ENCODE peak calls at places on chromosomes 13 and 19, in seven cellular contexts. F is left colon, E is PC-9, X is tibial nerve, H is HTR-8/SVneo, A is AG08396, L is foreskin fibroblast. Z is an unnamed sample.

GRCh38 chr19:57338798-57339378 is 12.2 kb upstream of the ZNF304 start:
- DNase-seq in L (no peak), F (no peak), A (peak; percentile 57), H (no peak), X (no peak), E (no peak), Z (no peak)

GRCh38 chr13:49086711-49087110 is 111.0 kb downstream of the FNDC3A start:
- DNase-seq in F (no peak), H (no peak), L (peak; percentile 48), A (no peak), E (no peak), X (no peak), Z (no peak)

GRCh38 chr19:9000933-9001332 is 9.3 kb downstream of the MUC16 start:
- DNase-seq in A (no peak), E (no peak), L (no peak), F (no peak), X (no peak), H (no peak), Z (no peak)

GRCh38 chr19:12774588-12775555 is at the start of gene HOOK2:
- DNase-seq in X (peak; percentile 19), L (no peak), H (no peak), F (peak; percentile 98), E (peak; percentile 99), A (no peak), Z (peak; percentile 96)

GRCh38 chr13:57629391-57629804 is 2.1 kb upstream of the PCDH17 start:
- DNase-seq in A (no peak), F (no peak), L (no peak), E (no peak), H (no peak), X (no peak), Z (no peak)

GRCh38 chr13:113065406-113066141 is 40.0 kb upstream of the F7 start:
- DNase-seq in A (peak; percentile 52), L (no peak), E (peak; percentile 47), H (no peak), F (no peak), X (no peak), Z (no peak)

GRCh38 chr19:1089891-1090290 is 5.3 kb downstream of the POLR2E start:
- DNase-seq in L (no peak), X (no peak), F (no peak), H (no peak), A (no peak), E (no peak), Z (no peak)

GRCh38 chr19:10274589-10274988 is 3.7 kb downstream of the ICAM1 start:
- DNase-seq in F (no peak), E (no peak), X (no peak), H (no peak), A (no peak), L (no peak), Z (no peak)

GRCh38 chr13:23741879-23742510 is 147.2 kb downstream of the MIPEP start:
- DNase-seq in X (no peak), F (no peak), E (no peak), H (peak; percentile 11), L (no peak), A (peak; percentile 16), Z (no peak)

GRCh38 chr19:3710265-3710812 is 2.2 kb downstream of the TJP3 start:
- DNase-seq in X (peak; percentile 52), E (peak; percentile 91), A (no peak), H (no peak), F (peak; percentile 99), L (peak; percentile 30), Z (peak; percentile 93)

GRCh38 chr13:61107989-61108388 is 307.7 kb downstream of the PCDH20 start:
- DNase-seq in X (no peak), E (no peak), A (no peak), H (no peak), L (no peak), F (no peak), Z (no peak)

GRCh38 chr19:11377237-11377636 is 2.8 kb downstream of the SWSAP1 start:
- DNase-seq in E (peak; percentile 14), F (no peak), H (no peak), A (peak; percentile 63), X (peak; percentile 43), L (peak; percentile 78), Z (no peak)

GRCh38 chr19:17575871-17576757 is 20.7 kb downstream of the COLGALT1 start:
- DNase-seq in L (no peak), E (no peak), F (no peak), X (no peak), A (no peak), H (no peak), Z (no peak)

GRCh38 chr13:26499209-26499601 is 58.3 kb upstream of the WASF3 start:
- DNase-seq in F (no peak), A (no peak), H (no peak), E (peak; percentile 33), L (no peak), X (no peak), Z (no peak)

GRCh38 chr19:16113727-16114126 is 2.0 kb downstream of the RAB8A start:
- DNase-seq in H (no peak), E (no peak), X (no peak), L (no peak), F (no peak), A (no peak), Z (no peak)

GRCh38 chr13:40539954-40540706 is 126.3 kb downstream of the FOXO1 start:
- DNase-seq in A (peak; percentile 72), L (peak; percentile 76), E (peak; percentile 46), F (no peak), H (peak; percentile 58), X (no peak), Z (no peak)

GRCh38 chr19:39563408-39563807 is 23.4 kb upstream of the EID2 start:
- DNase-seq in E (peak; percentile 61), X (no peak), F (no peak), H (no peak), L (peak; percentile 6), A (no peak), Z (no peak)

GRCh38 chr13:67224148-67224846 is 5.8 kb downstream of the PCDH9 start:
- DNase-seq in E (peak; percentile 52), F (peak; percentile 32), L (peak; percentile 75), H (peak; percentile 15), X (peak; percentile 73), A (peak; percentile 53), Z (peak; percentile 79)

GRCh38 chr13:47945738-47946137 is 55.3 kb downstream of the SUCLA2 start:
- DNase-seq in L (no peak), F (no peak), X (no peak), H (no peak), A (no peak), E (no peak), Z (no peak)

GRCh38 chr19:49057636-49058234 is at the start of gene CGB7:
- DNase-seq in H (no peak), F (peak; percentile 70), X (peak; percentile 54), L (peak; percentile 44), E (peak; percentile 81), A (peak; percentile 91), Z (peak; percentile 82)

GRCh38 chr19:45798995-45799517 is 6.4 kb upstream of the DMWD start:
- DNase-seq in L (peak; percentile 68), H (peak; percentile 91), F (no peak), A (peak; percentile 86), E (peak; percentile 75), X (peak; percentile 65), Z (no peak)

GRCh38 chr13:79285159-79285558 is 120.9 kb downstream of the RBM26 start:
- DNase-seq in L (no peak), E (no peak), H (no peak), F (no peak), X (no peak), A (no peak), Z (no peak)

GRCh38 chr19:47593860-47594259 is 15.1 kb upstream of the BICRA start:
- DNase-seq in A (no peak), X (no peak), L (no peak), F (no peak), H (no peak), E (no peak), Z (no peak)

GRCh38 chr13:28037399-28037798 is 48.9 kb upstream of the URAD start:
- DNase-seq in A (no peak), X (no peak), L (no peak), F (no peak), H (no peak), E (no peak), Z (no peak)

GRCh38 chr13:65530688-65531087 is 1699.4 kb downstream of the PCDH9 start:
- DNase-seq in F (no peak), L (no peak), X (no peak), E (no peak), H (no peak), A (no peak), Z (no peak)

GRCh38 chr19:4186087-4186993 is 3.9 kb downstream of the ANKRD24 start:
- DNase-seq in X (peak; percentile 70), F (peak; percentile 78), L (peak; percentile 41), H (peak; percentile 83), A (peak; percentile 89), E (peak; percentile 72), Z (peak; percentile 75)

GRCh38 chr19:57947088-57947418 is 453 bp downstream of the ZNF256 start:
- DNase-seq in A (peak; percentile 7), F (no peak), H (no peak), X (no peak), E (peak; percentile 5), L (no peak), Z (no peak)

GRCh38 chr19:19900124-19900523 is 622 bp upstream of the ZNF93 start:
- DNase-seq in L (peak; percentile 57), E (no peak), F (no peak), X (no peak), H (peak; percentile 24), A (peak; percentile 21), Z (no peak)

GRCh38 chr19:4811328-4812131 is 20.0 kb downstream of the TICAM1 start:
- DNase-seq in X (peak; percentile 91), F (peak; percentile 73), H (peak; percentile 57), L (peak; percentile 38), E (peak; percentile 75), A (peak; percentile 72), Z (peak; percentile 82)

GRCh38 chr19:14977128-14977527 is 2.5 kb downstream of the SLC1A6 start:
- DNase-seq in E (no peak), H (no peak), F (no peak), L (no peak), X (no peak), A (no peak), Z (no peak)

GRCh38 chr19:4748185-4748584 is 24.5 kb upstream of the DPP9 start:
- DNase-seq in H (no peak), X (no peak), F (no peak), E (no peak), A (no peak), L (no peak), Z (no peak)

GRCh38 chr13:104021806-104022397 is 955.7 kb upstream of the SLC10A2 start:
- DNase-seq in H (no peak), F (no peak), A (no peak), X (no peak), E (no peak), L (no peak), Z (no peak)

Z was measured in ureter.